ENCODE peak calls at places on chromosomes 2 and 18, in six cellular contexts. O is kidney, N is AG10803, G is mucosa of descending colon, E is heart left ventricle, S is astrocyte of the spinal cord. W is an unnamed sample.

GRCh38 chr18:57438669-57439616 is 3.8 kb downstream of the ONECUT2 start:
- DNase-seq in G (no peak), N (no peak), O (no peak), E (no peak), S (no peak), W (no peak)

GRCh38 chr2:217539126-217539525 is 463.7 kb downstream of the TNS1 start:
- DNase-seq in E (no peak), S (no peak), O (no peak), N (no peak), G (no peak), W (no peak)

GRCh38 chr2:69567909-69568300 is 75.6 kb downstream of the AAK1 start:
- DNase-seq in G (no peak), O (no peak), E (no peak), N (peak; percentile 31), S (no peak), W (no peak)

GRCh38 chr2:86632672-86633071 is 9.0 kb upstream of the RNF103 start:
- DNase-seq in E (no peak), N (no peak), S (no peak), O (no peak), G (peak; percentile 48), W (no peak)

GRCh38 chr2:196598846-196599245 is 40.7 kb upstream of the CCDC150 start:
- DNase-seq in S (no peak), E (no peak), O (no peak), N (no peak), G (no peak), W (no peak)

GRCh38 chr2:172985139-172985874 is 90.3 kb upstream of the MAP3K20 start:
- DNase-seq in N (no peak), S (peak; percentile 25), E (peak; percentile 59), G (no peak), O (peak; percentile 73), W (no peak)

GRCh38 chr2:65024149-65024829 is 31.9 kb upstream of the CEP68 start:
- DNase-seq in G (no peak), S (peak; percentile 86), O (no peak), N (peak; percentile 94), E (no peak), W (no peak)

GRCh38 chr2:26609839-26610277 is 31.3 kb downstream of the CIB4 start:
- DNase-seq in G (no peak), N (no peak), S (no peak), E (no peak), O (no peak), W (no peak)

GRCh38 chr2:203549406-203549805 is 14.3 kb upstream of the RAPH1 start:
- DNase-seq in S (no peak), N (peak; percentile 49), G (no peak), E (no peak), O (no peak), W (no peak)

GRCh38 chr2:112085382-112085730 is 30.3 kb downstream of the TMEM87B start:
- DNase-seq in O (no peak), G (no peak), S (no peak), E (no peak), N (no peak), W (no peak)

GRCh38 chr2:227655454-227655853 is 11.2 kb upstream of the SCYGR5 start:
- DNase-seq in E (no peak), O (no peak), N (peak; percentile 82), S (peak; percentile 80), G (no peak), W (peak; percentile 48)

GRCh38 chr2:236485519-236485918 is 84.1 kb upstream of the ACKR3 start:
- DNase-seq in S (no peak), N (no peak), G (no peak), E (no peak), O (no peak), W (no peak)

GRCh38 chr2:3149441-3150217 is 228.0 kb downstream of the EIPR1 start:
- DNase-seq in O (no peak), S (no peak), E (no peak), N (no peak), G (no peak), W (no peak)

DNA sequence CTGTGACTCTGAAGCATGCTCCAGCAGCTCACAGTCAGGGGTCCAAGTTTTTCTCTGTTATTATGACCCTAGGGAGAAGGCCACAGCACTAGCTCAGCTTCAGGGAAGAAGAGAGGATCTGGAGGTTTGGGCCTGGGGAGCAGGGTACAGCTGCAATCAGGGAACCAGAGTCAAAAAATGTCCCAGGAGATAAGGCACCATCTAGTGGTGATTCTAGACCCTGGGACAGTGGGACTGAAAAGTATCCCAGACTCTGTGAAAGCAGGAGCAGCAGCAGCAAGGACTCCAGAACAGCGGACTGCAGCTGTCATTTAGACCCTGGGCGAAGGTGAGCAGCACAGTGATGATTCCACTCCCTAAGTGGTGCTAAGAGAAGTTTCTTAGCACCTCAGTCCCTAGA is 278.4 kb upstream of the DDX18 start:
- DNase-seq in O (no peak), G (peak; percentile 41), N (no peak), E (no peak), S (no peak), W (no peak)
- TF ChIP-seq CTCF in O (peak; percentile 19), G (peak; percentile 39), N (no peak), E (no peak), S (peak; percentile 19), W (no peak)

GRCh38 chr18:45324081-45324480 is 291.2 kb upstream of the SLC14A2 start:
- DNase-seq in N (no peak), O (no peak), G (no peak), S (no peak), E (no peak), W (no peak)
- H3K4me3 ChIP-seq in N (no peak overlapping the region), O (no peak overlapping the region), G (no peak overlapping the region), S (no peak overlapping the region), E (no peak overlapping the region), W (no peak overlapping the region)

GRCh38 chr2:27776097-27776496 is 4.6 kb downstream of the MRPL33 start:
- DNase-seq in S (no peak), N (peak; percentile 78), G (no peak), O (no peak), E (peak; percentile 63), W (no peak)

GRCh38 chr2:27771548-27772335 is at the start of gene MRPL33:
- DNase-seq in S (peak; percentile 92), E (peak; percentile 98), O (peak; percentile 98), N (peak; percentile 85), G (peak; percentile 97), W (peak; percentile 59)

GRCh38 chr2:27772804-27773203 is 1.3 kb downstream of the MRPL33 start:
- DNase-seq in S (no peak), E (no peak), G (no peak), N (no peak), O (no peak), W (no peak)

GRCh38 chr2:27776696-27777095 is 5.2 kb downstream of the MRPL33 start:
- DNase-seq in N (no peak), O (no peak), E (no peak), G (no peak), S (no peak), W (no peak)

DNA sequence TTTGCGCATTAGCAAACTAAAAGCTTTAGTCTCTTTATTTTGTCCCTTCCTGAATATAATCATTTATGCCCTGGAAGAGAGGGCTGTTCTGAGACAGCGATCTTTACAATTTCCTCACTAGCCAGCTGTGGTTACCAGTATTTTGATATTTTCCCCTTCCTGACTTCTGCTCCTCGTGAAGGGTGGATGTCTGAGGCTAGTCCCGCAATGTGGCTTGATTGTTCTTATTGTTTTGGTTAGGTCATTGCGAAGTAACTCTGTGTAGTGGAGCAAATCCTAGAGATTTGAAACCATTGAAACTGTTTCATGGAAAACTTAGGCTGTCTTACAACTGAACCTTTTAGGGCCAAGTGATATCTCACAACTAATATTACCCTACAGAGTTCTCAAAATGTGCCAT is 2.4 kb downstream of the MRPL33 start:
- DNase-seq in O (no peak), N (no peak), S (no peak), E (no peak), G (no peak), W (no peak)
- TF ChIP-seq CTCF in O (no peak), N (no peak), S (no peak), E (no peak), G (no peak), W (no peak)

DNA sequence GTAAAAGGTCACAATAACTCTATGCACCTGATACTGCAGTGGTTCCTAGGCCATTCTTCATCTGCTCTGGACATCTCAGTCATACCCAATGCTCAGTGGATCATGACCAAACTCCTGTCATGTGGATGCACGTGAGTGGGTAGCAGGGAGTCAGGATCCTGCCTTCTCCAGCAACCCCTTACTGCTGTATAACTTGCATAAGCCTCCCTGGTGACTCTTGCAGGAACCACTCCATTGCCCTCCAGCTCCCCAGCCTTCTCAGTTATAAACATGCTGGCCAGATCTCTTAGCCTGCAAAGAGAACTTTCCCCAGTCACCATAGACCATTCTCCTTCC is 98.6 kb upstream of the ZNF397 start:
- DNase-seq in S (no peak), G (no peak), E (no peak), N (no peak), O (no peak), W (no peak)
- H3K4me3 ChIP-seq in S (no peak overlapping the region), G (no peak overlapping the region), E (no peak overlapping the region), N (no peak overlapping the region), O (no peak overlapping the region), W (no peak overlapping the region)

GRCh38 chr2:174771631-174772491 is 7.6 kb upstream of the CHRNA1 start:
- DNase-seq in E (peak; percentile 86), G (peak; percentile 81), N (peak; percentile 91), S (peak; percentile 87), O (peak; percentile 84), W (no peak)
- TF ChIP-seq CTCF in E (peak; percentile 87), G (peak; percentile 53), N (peak; percentile 89), S (peak; percentile 91), O (peak; percentile 86), W (peak; percentile 87)

GRCh38 chr18:76528477-76529432 is 33.7 kb upstream of the ZNF516 start:
- DNase-seq in N (peak; percentile 67), O (peak; percentile 79), G (peak; percentile 40), S (peak; percentile 36), E (peak; percentile 55), W (peak; percentile 69)

GRCh38 chr18:76532875-76533274 is 37.8 kb upstream of the ZNF516 start:
- DNase-seq in N (no peak), S (no peak), E (no peak), O (no peak), G (no peak), W (no peak)

GRCh38 chr18:76530846-76531245 is 35.8 kb upstream of the ZNF516 start:
- DNase-seq in G (no peak), S (no peak), O (no peak), N (no peak), E (no peak), W (no peak)

GRCh38 chr18:76530391-76530790 is 35.3 kb upstream of the ZNF516 start:
- DNase-seq in O (no peak), E (no peak), N (no peak), S (no peak), G (no peak), W (no peak)

DNA sequence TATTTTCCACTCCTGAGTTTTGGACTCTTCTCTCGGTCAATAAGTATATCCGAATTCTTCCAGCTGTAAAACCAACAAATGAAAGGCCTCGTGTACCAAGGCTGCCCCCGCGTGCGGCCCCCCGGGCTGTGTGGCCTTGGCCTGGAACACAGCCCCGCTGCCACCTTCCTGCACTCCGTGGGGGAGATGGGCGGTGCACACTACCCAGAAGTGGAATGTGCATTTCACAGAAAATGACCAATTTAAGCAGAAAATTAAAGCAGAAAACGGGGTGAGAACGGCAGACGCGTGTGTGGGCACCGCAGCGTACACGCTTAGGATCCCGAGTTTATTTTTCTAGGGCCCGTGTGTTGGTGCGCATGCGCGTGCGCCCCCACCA is 34.4 kb upstream of the ZNF516 start:
- DNase-seq in E (no peak), O (no peak), G (no peak), N (no peak), S (no peak), W (no peak)
- H3K4me3 ChIP-seq in E (peak overlapping the region; percentile 62), O (peak overlapping the region; percentile 65), G (no peak overlapping the region), N (peak overlapping the region; percentile 64), S (no peak overlapping the region), W (peak overlapping the region; percentile 54)